ENCODE peak calls at places on chromosomes 13 and 19, in four cellular contexts. One of them, this sample, is unnamed. For H3K4me1, the result is how much of the 10 kb centered on the place peaks cover.

GRCh38 chr19:48244289-48244688 is 11.4 kb downstream of the CARD8 start:
- DNase-seq in suprapubic skin: no peak
- DNase-seq in adrenal gland: no peak
- DNase-seq in kidney: no peak
- DNase-seq in this sample: no peak

GRCh38 chr13:28558126-28558525 is 63.2 kb upstream of the FLT1 start:
- DNase-seq in kidney: no peak
- DNase-seq in suprapubic skin: no peak
- DNase-seq in adrenal gland: no peak
- DNase-seq in this sample: peak

GRCh38 chr19:19466201-19466600 is 49.1 kb downstream of the TSSK6 start:
- DNase-seq in kidney: peak
- DNase-seq in adrenal gland: no peak
- DNase-seq in suprapubic skin: no peak
- DNase-seq in this sample: no peak

GRCh38 chr19:3313199-3313575 is 53.2 kb upstream of the NFIC start:
- DNase-seq in suprapubic skin: no peak
- DNase-seq in adrenal gland: no peak
- DNase-seq in kidney: peak
- DNase-seq in this sample: no peak

GRCh38 chr13:74132152-74132767 is 1.9 kb downstream of the KLF12 start:
- DNase-seq in suprapubic skin: no peak
- DNase-seq in adrenal gland: no peak
- DNase-seq in kidney: no peak
- DNase-seq in this sample: no peak

GRCh38 chr19:54189020-54189667 is at the start of gene MBOAT7:
- DNase-seq in kidney: no peak
- DNase-seq in suprapubic skin: peak
- DNase-seq in adrenal gland: no peak
- DNase-seq in this sample: no peak

GRCh38 chr19:4415352-4415751 is 12.9 kb downstream of the CHAF1A start:
- DNase-seq in adrenal gland: peak
- DNase-seq in suprapubic skin: no peak
- DNase-seq in kidney: no peak
- DNase-seq in this sample: no peak

GRCh38 chr19:4640247-4641000 is 1.1 kb downstream of the TNFAIP8L1 start:
- DNase-seq in suprapubic skin: no peak
- DNase-seq in adrenal gland: no peak
- DNase-seq in kidney: peak
- DNase-seq in this sample: no peak

GRCh38 chr19:3683405-3683865 is 16.8 kb downstream of the PIP5K1C start:
- DNase-seq in adrenal gland: no peak
- DNase-seq in suprapubic skin: peak
- DNase-seq in kidney: peak
- DNase-seq in this sample: peak

GRCh38 chr13:95833126-95833525 is 156.2 kb downstream of the DNAJC3 start:
- DNase-seq in kidney: no peak
- DNase-seq in adrenal gland: no peak
- DNase-seq in suprapubic skin: no peak
- DNase-seq in this sample: no peak

GRCh38 chr13:64633948-64634347 is 2596.2 kb downstream of the PCDH9 start:
- DNase-seq in suprapubic skin: no peak
- DNase-seq in kidney: no peak
- DNase-seq in adrenal gland: no peak
- DNase-seq in this sample: peak

GRCh38 chr13:42878721-42879120 is 97.3 kb downstream of the FAM216B start:
- DNase-seq in kidney: no peak
- DNase-seq in adrenal gland: no peak
- DNase-seq in suprapubic skin: no peak
- DNase-seq in this sample: no peak

GRCh38 chr19:42406111-42406510 is 16.0 kb upstream of the CNFN start:
- DNase-seq in adrenal gland: no peak
- DNase-seq in suprapubic skin: no peak
- DNase-seq in kidney: peak
- DNase-seq in this sample: no peak

GRCh38 chr13:67023088-67023893 is 206.8 kb downstream of the PCDH9 start:
- DNase-seq in suprapubic skin: no peak
- DNase-seq in kidney: no peak
- DNase-seq in adrenal gland: no peak
- DNase-seq in this sample: peak

GRCh38 chr19:6216996-6217751 is 62.6 kb downstream of the MLLT1 start:
- DNase-seq in kidney: peak
- DNase-seq in adrenal gland: no peak
- DNase-seq in suprapubic skin: no peak
- DNase-seq in this sample: no peak

GRCh38 chr13:57641071-57641470 is 9.5 kb downstream of the PCDH17 start:
- DNase-seq in suprapubic skin: no peak
- DNase-seq in adrenal gland: no peak
- DNase-seq in kidney: no peak
- DNase-seq in this sample: no peak

GRCh38 chr13:29479716-29480492 is 115.6 kb downstream of the SLC7A1 start:
- DNase-seq in kidney: no peak
- DNase-seq in suprapubic skin: no peak
- DNase-seq in adrenal gland: no peak
- DNase-seq in this sample: no peak

GRCh38 chr13:86051134-86052103 is 252.2 kb upstream of the SLITRK6 start:
- DNase-seq in kidney: no peak
- DNase-seq in suprapubic skin: no peak
- DNase-seq in adrenal gland: no peak
- DNase-seq in this sample: no peak

GRCh38 chr13:40673414-40673813 is 7.0 kb upstream of the FOXO1 start:
- DNase-seq in suprapubic skin: no peak
- DNase-seq in kidney: no peak
- DNase-seq in adrenal gland: no peak
- DNase-seq in this sample: no peak

GRCh38 chr13:40670307-40670706 is 3.9 kb upstream of the FOXO1 start:
- DNase-seq in kidney: no peak
- DNase-seq in suprapubic skin: no peak
- DNase-seq in adrenal gland: no peak
- DNase-seq in this sample: no peak

GRCh38 chr13:40676007-40676406 is 9.6 kb upstream of the FOXO1 start:
- DNase-seq in adrenal gland: no peak
- DNase-seq in kidney: no peak
- DNase-seq in suprapubic skin: no peak
- DNase-seq in this sample: no peak

GRCh38 chr13:40673061-40673397 is 6.6 kb upstream of the FOXO1 start:
- DNase-seq in adrenal gland: no peak
- DNase-seq in kidney: no peak
- DNase-seq in suprapubic skin: no peak
- DNase-seq in this sample: no peak

GRCh38 chr13:40672310-40673060 is 6.0 kb upstream of the FOXO1 start:
- DNase-seq in suprapubic skin: no peak
- DNase-seq in kidney: no peak
- DNase-seq in adrenal gland: no peak
- DNase-seq in this sample: peak
- H3K4me1 ChIP-seq in suprapubic skin: under half
- H3K4me1 ChIP-seq in kidney: under half
- H3K4me1 ChIP-seq in adrenal gland: under half
- H3K4me1 ChIP-seq in this sample: under half

DNA sequence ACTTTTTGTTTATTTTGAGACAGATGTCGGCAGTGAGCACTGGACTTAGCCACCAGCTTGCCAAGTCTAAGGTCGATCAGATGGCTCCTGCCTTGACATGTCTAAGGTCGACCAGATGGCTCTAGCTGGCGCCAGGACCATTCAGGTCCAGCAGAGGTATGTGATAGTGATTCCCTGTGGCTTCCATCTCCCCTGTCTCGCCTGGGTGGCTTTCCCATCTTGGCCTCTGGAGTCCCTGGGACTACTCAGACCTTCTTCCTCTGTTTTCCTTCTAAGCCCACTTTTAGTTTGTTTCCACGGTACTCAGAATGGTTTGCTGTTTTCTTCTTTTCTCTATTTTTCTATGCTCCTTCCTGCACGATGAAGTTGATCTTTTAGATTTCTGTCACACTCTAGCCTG is 1435.7 kb downstream of the UQCRFS1 start:
- DNase-seq in kidney: no peak
- DNase-seq in suprapubic skin: no peak
- DNase-seq in adrenal gland: peak
- DNase-seq in this sample: no peak
- H3K4me1 ChIP-seq in kidney: under half
- H3K4me1 ChIP-seq in suprapubic skin: under half
- H3K4me1 ChIP-seq in adrenal gland: under half
- H3K4me1 ChIP-seq in this sample: under half

GRCh38 chr19:1272423-1273262 is 2.7 kb upstream of the FAM174C start:
- DNase-seq in adrenal gland: peak
- DNase-seq in suprapubic skin: no peak
- DNase-seq in kidney: no peak
- DNase-seq in this sample: no peak
- H3K4me1 ChIP-seq in adrenal gland: half or more
- H3K4me1 ChIP-seq in suprapubic skin: half or more
- H3K4me1 ChIP-seq in kidney: under half
- H3K4me1 ChIP-seq in this sample: under half

GRCh38 chr19:36668646-36669045 is 2.0 kb upstream of the ZNF461 start:
- DNase-seq in kidney: no peak
- DNase-seq in suprapubic skin: no peak
- DNase-seq in adrenal gland: no peak
- DNase-seq in this sample: no peak

GRCh38 chr19:36679455-36679854 is 8.0 kb upstream of the ZNF567 start:
- DNase-seq in kidney: no peak
- DNase-seq in suprapubic skin: no peak
- DNase-seq in adrenal gland: no peak
- DNase-seq in this sample: no peak

GRCh38 chr19:36672368-36672767 is 5.7 kb upstream of the ZNF461 start:
- DNase-seq in kidney: no peak
- DNase-seq in suprapubic skin: no peak
- DNase-seq in adrenal gland: no peak
- DNase-seq in this sample: no peak

GRCh38 chr19:36674201-36674600 is 7.6 kb upstream of the ZNF461 start:
- DNase-seq in kidney: no peak
- DNase-seq in adrenal gland: no peak
- DNase-seq in suprapubic skin: no peak
- DNase-seq in this sample: no peak
- H3K4me1 ChIP-seq in kidney: under half
- H3K4me1 ChIP-seq in adrenal gland: under half
- H3K4me1 ChIP-seq in suprapubic skin: under half
- H3K4me1 ChIP-seq in this sample: under half

GRCh38 chr19:18007605-18007938 is 398 bp upstream of the ARRDC2 start:
- DNase-seq in adrenal gland: no peak
- DNase-seq in kidney: no peak
- DNase-seq in suprapubic skin: peak
- DNase-seq in this sample: no peak

GRCh38 chr19:18006895-18007604 is 920 bp upstream of the ARRDC2 start:
- DNase-seq in adrenal gland: peak
- DNase-seq in suprapubic skin: peak
- DNase-seq in kidney: peak
- DNase-seq in this sample: peak

GRCh38 chr19:18009412-18010066 is 1.6 kb downstream of the ARRDC2 start:
- DNase-seq in adrenal gland: no peak
- DNase-seq in suprapubic skin: no peak
- DNase-seq in kidney: no peak
- DNase-seq in this sample: no peak

GRCh38 chr19:18008814-18009213 is 844 bp downstream of the ARRDC2 start:
- DNase-seq in adrenal gland: no peak
- DNase-seq in suprapubic skin: no peak
- DNase-seq in kidney: no peak
- DNase-seq in this sample: no peak

GRCh38 chr19:18007939-18008673 is at the start of gene ARRDC2:
- DNase-seq in kidney: peak
- DNase-seq in adrenal gland: peak
- DNase-seq in suprapubic skin: peak
- DNase-seq in this sample: peak
- H3K4me1 ChIP-seq in kidney: under half
- H3K4me1 ChIP-seq in adrenal gland: under half
- H3K4me1 ChIP-seq in suprapubic skin: under half
- H3K4me1 ChIP-seq in this sample: under half

GRCh38 chr19:14473073-14473790 is 1.9 kb downstream of the PTGER1 start:
- DNase-seq in adrenal gland: no peak
- DNase-seq in suprapubic skin: no peak
- DNase-seq in kidney: peak
- DNase-seq in this sample: no peak

GRCh38 chr19:14473915-14474578 is 1.1 kb downstream of the PTGER1 start:
- DNase-seq in adrenal gland: peak
- DNase-seq in kidney: peak
- DNase-seq in suprapubic skin: no peak
- DNase-seq in this sample: no peak

GRCh38 chr19:14476307-14476662 is 1.1 kb upstream of the PTGER1 start:
- DNase-seq in suprapubic skin: peak
- DNase-seq in adrenal gland: no peak
- DNase-seq in kidney: peak
- DNase-seq in this sample: no peak

GRCh38 chr19:14475251-14476073 is at the start of gene PTGER1:
- DNase-seq in kidney: peak
- DNase-seq in suprapubic skin: peak
- DNase-seq in adrenal gland: no peak
- DNase-seq in this sample: peak

GRCh38 chr19:14474827-14475226 is 327 bp downstream of the PTGER1 start:
- DNase-seq in kidney: peak
- DNase-seq in adrenal gland: no peak
- DNase-seq in suprapubic skin: no peak
- DNase-seq in this sample: no peak
- H3K4me1 ChIP-seq in kidney: under half
- H3K4me1 ChIP-seq in adrenal gland: under half
- H3K4me1 ChIP-seq in suprapubic skin: half or more
- H3K4me1 ChIP-seq in this sample: under half

GRCh38 chr13:23560571-23561089 is 9.6 kb upstream of the TNFRSF19 start:
- DNase-seq in suprapubic skin: no peak
- DNase-seq in kidney: no peak
- DNase-seq in adrenal gland: no peak
- DNase-seq in this sample: no peak

GRCh38 chr13:23557043-23557442 is 13.2 kb upstream of the TNFRSF19 start:
- DNase-seq in adrenal gland: no peak
- DNase-seq in suprapubic skin: no peak
- DNase-seq in kidney: no peak
- DNase-seq in this sample: no peak

GRCh38 chr13:23558675-23559536 is 11.3 kb upstream of the TNFRSF19 start:
- DNase-seq in adrenal gland: peak
- DNase-seq in suprapubic skin: no peak
- DNase-seq in kidney: peak
- DNase-seq in this sample: peak

GRCh38 chr13:23561261-23561660 is 9.0 kb upstream of the TNFRSF19 start:
- DNase-seq in suprapubic skin: no peak
- DNase-seq in adrenal gland: no peak
- DNase-seq in kidney: no peak
- DNase-seq in this sample: no peak

DNA sequence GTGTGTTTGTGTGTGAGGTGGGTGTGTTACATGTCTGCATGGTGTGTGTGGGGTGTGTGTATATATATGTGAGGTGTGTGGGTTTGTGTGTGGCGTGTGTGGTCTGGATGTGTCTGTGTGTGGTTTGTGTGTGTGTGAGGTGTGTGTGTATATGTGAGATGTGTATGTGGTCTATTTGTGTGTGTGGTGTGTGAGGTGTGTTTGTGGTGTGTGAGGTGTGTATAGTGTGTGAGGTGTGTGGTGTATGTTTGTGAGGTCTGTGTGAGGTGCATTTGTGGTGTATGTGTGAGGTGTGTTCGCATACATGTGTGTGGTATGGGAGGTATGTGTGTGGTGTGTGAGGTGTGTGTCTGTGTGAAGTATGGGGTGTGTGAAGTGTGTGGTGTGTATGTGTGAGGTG is 12.5 kb upstream of the TNFRSF19 start:
- DNase-seq in suprapubic skin: no peak
- DNase-seq in kidney: no peak
- DNase-seq in adrenal gland: no peak
- DNase-seq in this sample: no peak
- H3K4me1 ChIP-seq in suprapubic skin: under half
- H3K4me1 ChIP-seq in kidney: under half
- H3K4me1 ChIP-seq in adrenal gland: under half
- H3K4me1 ChIP-seq in this sample: under half

GRCh38 chr19:1219786-1220451 is 14.3 kb downstream of the STK11 start:
- DNase-seq in suprapubic skin: no peak
- DNase-seq in kidney: no peak
- DNase-seq in adrenal gland: no peak
- DNase-seq in this sample: no peak
- H3K4me1 ChIP-seq in suprapubic skin: under half
- H3K4me1 ChIP-seq in kidney: under half
- H3K4me1 ChIP-seq in adrenal gland: under half
- H3K4me1 ChIP-seq in this sample: under half